ENCODE peak calls at places on chromosomes 7 and 10, in ten cellular contexts. W, A, M, O, Z, Y, T, F, H and N are unnamed samples.

GRCh38 chr7:155007947-155008346 is 5.0 kb upstream of the PAXIP1 start:
- DNase-seq in W (peak; percentile 42), A (no peak), M (no peak), O (no peak), Z (peak; percentile 44), Y (no peak), T (no peak), F (no peak), H (peak; percentile 10), N (peak; percentile 23)

GRCh38 chr7:73329861-73330581 is 2.1 kb downstream of the FKBP6 start:
- DNase-seq in W (no peak), A (no peak), M (no peak), O (no peak), Z (no peak), Y (no peak), T (no peak), F (no peak), H (no peak), N (peak; percentile 69)

GRCh38 chr7:30533886-30534285 is 29.3 kb upstream of the GGCT start:
- DNase-seq in W (no peak), A (no peak), M (no peak), O (no peak), Z (no peak), Y (no peak), T (no peak), F (no peak), H (no peak), N (no peak)

GRCh38 chr7:115136796-115137443 is 215.0 kb downstream of the MDFIC start:
- DNase-seq in W (no peak), A (no peak), M (no peak), O (no peak), Z (no peak), Y (no peak), T (no peak), F (no peak), H (no peak), N (no peak)

GRCh38 chr10:89086801-89087513 is 96.4 kb downstream of the FAS start:
- DNase-seq in W (no peak), A (no peak), M (no peak), O (peak; percentile 58), Z (peak; percentile 30), Y (no peak), T (no peak), F (no peak), H (no peak), N (peak; percentile 10)

GRCh38 chr7:106056513-106057203 is 55.5 kb downstream of the SYPL1 start:
- DNase-seq in W (peak; percentile 82), A (peak; percentile 43), M (peak; percentile 61), O (peak; percentile 73), Z (peak; percentile 81), Y (peak; percentile 35), T (peak; percentile 84), F (no peak), H (peak; percentile 85), N (peak; percentile 94)

GRCh38 chr10:10149899-10150298 is 867.8 kb upstream of the CELF2 start:
- DNase-seq in W (no peak), A (no peak), M (no peak), O (no peak), Z (no peak), Y (no peak), T (no peak), F (no peak), H (no peak), N (no peak)

GRCh38 chr10:37619336-37619735 is 238.1 kb downstream of the ZNF248 start:
- DNase-seq in W (no peak), A (no peak), M (no peak), O (no peak), Z (no peak), Y (no peak), T (no peak), F (no peak), H (no peak), N (no peak)

GRCh38 chr10:75739454-75740143 is 308.2 kb downstream of the LRMDA start:
- DNase-seq in W (no peak), A (no peak), M (no peak), O (no peak), Z (no peak), Y (no peak), T (no peak), F (no peak), H (no peak), N (no peak)

GRCh38 chr10:62323751-62324150 is 50.4 kb upstream of the ZNF365 start:
- DNase-seq in W (no peak), A (no peak), M (no peak), O (no peak), Z (no peak), Y (no peak), T (no peak), F (no peak), H (no peak), N (no peak)

GRCh38 chr10:113961261-113961938 is 82.3 kb upstream of the ADRB1 start:
- DNase-seq in W (no peak), A (no peak), M (no peak), O (peak; percentile 34), Z (no peak), Y (no peak), T (peak; percentile 75), F (no peak), H (no peak), N (peak; percentile 92)

GRCh38 chr7:926061-927030 is 28.1 kb downstream of the ADAP1 start:
- DNase-seq in W (no peak), A (peak; percentile 26), M (no peak), O (no peak), Z (peak; percentile 4), Y (no peak), T (no peak), F (no peak), H (peak; percentile 43), N (no peak)

GRCh38 chr10:117311261-117311660 is 64.0 kb downstream of the PDZD8 start:
- DNase-seq in W (no peak), A (no peak), M (no peak), O (no peak), Z (no peak), Y (no peak), T (no peak), F (no peak), H (no peak), N (no peak)

GRCh38 chr7:150856303-150857275 is 4.3 kb downstream of the AOC1 start:
- DNase-seq in W (no peak), A (no peak), M (no peak), O (peak; percentile 8), Z (no peak), Y (no peak), T (peak; percentile 37), F (no peak), H (no peak), N (no peak)

GRCh38 chr7:7265057-7265456 is 82.7 kb downstream of the C1GALT1 start:
- DNase-seq in W (no peak), A (no peak), M (peak; percentile 67), O (no peak), Z (no peak), Y (no peak), T (no peak), F (no peak), H (no peak), N (peak; percentile 29)

GRCh38 chr10:58827381-58827780 is 314.7 kb downstream of the BICC1 start:
- DNase-seq in W (no peak), A (no peak), M (no peak), O (no peak), Z (no peak), Y (no peak), T (no peak), F (no peak), H (no peak), N (no peak)

GRCh38 chr10:62460393-62460792 is 86.2 kb downstream of the ZNF365 start:
- DNase-seq in W (no peak), A (no peak), M (no peak), O (no peak), Z (no peak), Y (no peak), T (no peak), F (no peak), H (no peak), N (no peak)

GRCh38 chr10:24208661-24209420 is at the start of gene KIAA1217:
- DNase-seq in W (peak; percentile 6), A (no peak), M (peak; percentile 49), O (peak; percentile 27), Z (peak; percentile 66), Y (no peak), T (no peak), F (no peak), H (peak; percentile 32), N (no peak)

GRCh38 chr7:98266840-98267239 is 14.6 kb upstream of the BRI3 start:
- DNase-seq in W (peak; percentile 45), A (no peak), M (peak; percentile 26), O (no peak), Z (no peak), Y (no peak), T (no peak), F (no peak), H (no peak), N (no peak)

GRCh38 chr10:17004801-17005380 is 124.7 kb downstream of the CUBN start:
- DNase-seq in W (no peak), A (no peak), M (no peak), O (no peak), Z (no peak), Y (no peak), T (no peak), F (no peak), H (no peak), N (no peak)

GRCh38 chr10:132690401-132690800 is 95.5 kb downstream of the NKX6-2 start:
- DNase-seq in W (no peak), A (no peak), M (no peak), O (no peak), Z (no peak), Y (no peak), T (no peak), F (no peak), H (no peak), N (no peak)

GRCh38 chr10:117186832-117187615 is 10.3 kb upstream of the KCNK18 start:
- DNase-seq in W (peak; percentile 36), A (no peak), M (no peak), O (no peak), Z (peak; percentile 51), Y (no peak), T (no peak), F (no peak), H (no peak), N (no peak)

GRCh38 chr10:6348091-6348862 is 145.5 kb downstream of the PFKFB3 start:
- DNase-seq in W (no peak), A (peak; percentile 66), M (no peak), O (peak; percentile 46), Z (no peak), Y (peak; percentile 43), T (peak; percentile 85), F (peak; percentile 26), H (peak; percentile 75), N (no peak)

GRCh38 chr7:157755741-157756140 is 418.9 kb downstream of the DNAJB6 start:
- DNase-seq in W (no peak), A (no peak), M (no peak), O (no peak), Z (no peak), Y (no peak), T (no peak), F (no peak), H (no peak), N (no peak)

GRCh38 chr7:78151229-78151628 is 352.7 kb downstream of the PHTF2 start:
- DNase-seq in W (no peak), A (no peak), M (peak; percentile 65), O (no peak), Z (no peak), Y (no peak), T (no peak), F (no peak), H (no peak), N (peak; percentile 94)

GRCh38 chr7:31108097-31108657 is 56.1 kb downstream of the ADCYAP1R1 start:
- DNase-seq in W (no peak), A (no peak), M (no peak), O (no peak), Z (no peak), Y (no peak), T (peak; percentile 9), F (no peak), H (no peak), N (no peak)

GRCh38 chr10:74488907-74489306 is 337.5 kb upstream of the KAT6B start:
- DNase-seq in W (no peak), A (no peak), M (no peak), O (no peak), Z (no peak), Y (no peak), T (no peak), F (no peak), H (no peak), N (peak; percentile 40)

GRCh38 chr7:96823274-96823673 is 113.6 kb upstream of the SEM1 start:
- DNase-seq in W (no peak), A (no peak), M (no peak), O (no peak), Z (no peak), Y (no peak), T (no peak), F (no peak), H (no peak), N (no peak)